ENCODE peak calls at places on chromosome 4, in nine cellular contexts. K is Peyer's patch, H is epithelial cell of esophagus, X is cardiac fibroblast, B is AG10803, Q is GM23338, S is heart right ventricle, F is upper lobe of left lung, R is lower lobe of right lung. L is an unnamed sample.

GRCh38 chr4:40990899-40991265 is 223.5 kb downstream of the APBB2 start:
- DNase-seq in X (no peak), R (no peak), Q (no peak), S (no peak), H (peak), K (no peak), F (no peak), B (peak), L (peak)

GRCh38 chr4:173252024-173252935 is 81.9 kb downstream of the HMGB2 start:
- DNase-seq in X (peak), H (peak), S (peak), K (peak), B (peak), F (no peak), Q (peak), R (no peak), L (no peak)

GRCh38 chr4:27154706-27155105 is 294.1 kb downstream of the STIM2 start:
- DNase-seq in K (no peak), F (no peak), H (peak), X (peak), R (no peak), Q (no peak), B (peak), S (no peak), L (no peak)

GRCh38 chr4:130675262-130675661 is 1579.3 kb downstream of the C4orf33 start:
- DNase-seq in Q (no peak), K (no peak), H (no peak), B (no peak), F (no peak), S (no peak), R (no peak), X (no peak), L (no peak)

GRCh38 chr4:83489711-83490326 is 4.9 kb upstream of the ABRAXAS1 start:
- DNase-seq in B (no peak), R (no peak), S (no peak), F (no peak), H (no peak), K (no peak), Q (peak), X (no peak), L (no peak)

GRCh38 chr4:145791988-145792387 is 112.0 kb downstream of the C4orf51 start:
- DNase-seq in R (no peak), F (no peak), K (no peak), X (no peak), Q (peak), B (no peak), H (no peak), S (no peak), L (no peak)

GRCh38 chr4:111871802-111872201 is 273.5 kb upstream of the FAM241A start:
- DNase-seq in F (no peak), B (no peak), Q (peak), X (no peak), K (no peak), H (no peak), R (no peak), S (no peak), L (no peak)

GRCh38 chr4:19809989-19810388 is 441.7 kb upstream of the SLIT2 start:
- DNase-seq in S (no peak), Q (no peak), R (no peak), B (no peak), H (no peak), K (no peak), X (no peak), F (no peak), L (no peak)

GRCh38 chr4:45284400-45285085 is 558.2 kb upstream of the GNPDA2 start:
- DNase-seq in H (no peak), X (no peak), R (peak), Q (no peak), F (peak), B (no peak), S (no peak), K (no peak), L (no peak)

GRCh38 chr4:63348735-63349673 is 1060.2 kb downstream of the TECRL start:
- DNase-seq in R (peak), H (no peak), F (peak), K (no peak), Q (no peak), S (no peak), B (no peak), X (no peak), L (no peak)

GRCh38 chr4:165355900-165356300 is 22.9 kb upstream of the CPE start:
- DNase-seq in X (peak), R (no peak), S (peak), H (peak), Q (peak), K (peak), B (peak), F (no peak), L (peak)

GRCh38 chr4:73816814-73817213 is 19.7 kb upstream of the CXCL6 start:
- DNase-seq in X (peak), F (no peak), B (peak), R (no peak), Q (no peak), K (no peak), S (peak), H (peak), L (no peak)

GRCh38 chr4:1479454-1479853 is 73.2 kb upstream of the NKX1-1 start:
- DNase-seq in X (no peak), F (peak), R (no peak), S (no peak), Q (no peak), H (no peak), K (no peak), B (no peak), L (no peak)

GRCh38 chr4:75434105-75434504 is 80.1 kb downstream of the RCHY1 start:
- DNase-seq in R (no peak), B (no peak), S (no peak), X (no peak), K (no peak), F (no peak), H (no peak), Q (no peak), L (no peak)

GRCh38 chr4:128310266-128310697 is 22.7 kb upstream of the PGRMC2 start:
- DNase-seq in B (no peak), K (peak), X (peak), Q (peak), H (no peak), F (no peak), S (peak), R (no peak), L (peak)

GRCh38 chr4:153655928-153656327 is 28.2 kb upstream of the TLR2 start:
- DNase-seq in H (peak), B (peak), Q (no peak), X (peak), F (no peak), R (peak), S (no peak), K (no peak), L (no peak)

GRCh38 chr4:140105436-140105835 is 48.5 kb downstream of the MAML3 start:
- DNase-seq in R (no peak), K (no peak), F (no peak), B (no peak), X (no peak), S (no peak), H (no peak), Q (no peak), L (no peak)

GRCh38 chr4:173448919-173449641 is 50.2 kb upstream of the SCRG1 start:
- DNase-seq in R (no peak), X (peak), Q (no peak), K (no peak), B (no peak), S (peak), H (no peak), F (no peak), L (no peak)

GRCh38 chr4:155906554-155907247 is 3.2 kb downstream of the TDO2 start:
- DNase-seq in R (no peak), H (peak), X (peak), K (no peak), F (no peak), Q (no peak), B (peak), S (peak), L (no peak)

GRCh38 chr4:7649741-7650531 is 215.2 kb upstream of the PSAPL1 start:
- DNase-seq in F (no peak), B (peak), X (peak), S (no peak), K (peak), R (peak), Q (no peak), H (no peak), L (no peak)

GRCh38 chr4:58063761-58064160 is 953.6 kb upstream of the IGFBP7 start:
- DNase-seq in F (no peak), B (no peak), X (no peak), Q (no peak), S (no peak), K (no peak), R (no peak), H (no peak), L (no peak)

GRCh38 chr4:180057891-180058643 is 2185.1 kb upstream of the TENM3 start:
- DNase-seq in Q (peak), H (no peak), K (peak), X (peak), F (peak), B (no peak), R (peak), S (no peak), L (peak)

GRCh38 chr4:125322363-125322730 is 7.6 kb downstream of the FAT4 start:
- DNase-seq in X (peak), Q (no peak), F (no peak), H (peak), K (no peak), B (peak), S (peak), R (no peak), L (peak)

GRCh38 chr4:8123389-8123788 is 35.2 kb downstream of the ABLIM2 start:
- DNase-seq in Q (no peak), R (no peak), K (no peak), X (no peak), B (no peak), F (no peak), H (no peak), S (peak), L (no peak)

GRCh38 chr4:31791666-31792065 is 1071.5 kb downstream of the PCDH7 start:
- DNase-seq in Q (no peak), K (no peak), R (no peak), S (no peak), B (no peak), H (no peak), X (no peak), F (no peak), L (no peak)

GRCh38 chr4:54930226-54930625 is 195.2 kb downstream of the KDR start:
- DNase-seq in X (peak), B (peak), F (no peak), S (peak), Q (no peak), H (peak), K (no peak), R (no peak), L (no peak)

GRCh38 chr4:175246941-175247340 is 328.8 kb downstream of the ADAM29 start:
- DNase-seq in K (no peak), R (no peak), S (no peak), B (no peak), F (no peak), H (no peak), X (peak), Q (no peak), L (no peak)

GRCh38 chr4:118811008-118811764 is 24.7 kb downstream of the SEC24D start:
- DNase-seq in K (no peak), B (peak), H (no peak), F (no peak), X (peak), Q (no peak), S (no peak), R (no peak), L (no peak)

GRCh38 chr4:25343671-25344070 is 31.1 kb downstream of the ZCCHC4 start:
- DNase-seq in S (no peak), H (no peak), B (peak), X (peak), Q (no peak), F (no peak), K (no peak), R (no peak), L (no peak)

GRCh38 chr4:153618831-153619230 is 65.2 kb upstream of the TLR2 start:
- DNase-seq in H (peak), Q (peak), F (no peak), X (no peak), B (peak), R (no peak), S (no peak), K (no peak), L (no peak)

GRCh38 chr4:139241086-139241783 is 38.8 kb downstream of the MGARP start:
- DNase-seq in S (no peak), F (no peak), Q (peak), X (no peak), B (peak), H (no peak), K (no peak), R (no peak), L (no peak)

GRCh38 chr4:182828678-182829025 is 88.5 kb downstream of the DCTD start:
- DNase-seq in K (no peak), B (no peak), R (no peak), S (no peak), F (no peak), X (no peak), H (no peak), Q (peak), L (no peak)

GRCh38 chr4:145347684-145348083 is 134.0 kb upstream of the SMAD1 start:
- DNase-seq in B (peak), F (no peak), H (no peak), Q (no peak), X (no peak), S (no peak), K (no peak), R (no peak), L (peak)

GRCh38 chr4:82697561-82697960 is 101.0 kb downstream of the SCD5 start:
- DNase-seq in F (no peak), X (no peak), Q (peak), H (no peak), S (no peak), R (no peak), K (no peak), B (no peak), L (no peak)

GRCh38 chr4:121221608-121222007 is 57.5 kb upstream of the TNIP3 start:
- DNase-seq in H (no peak), F (no peak), K (no peak), X (no peak), S (no peak), B (no peak), Q (no peak), R (no peak), L (no peak)

GRCh38 chr4:52850406-52851119 is 11.6 kb upstream of the RASL11B start:
- DNase-seq in K (no peak), Q (no peak), B (no peak), S (no peak), X (no peak), H (no peak), R (no peak), F (no peak), L (no peak)

GRCh38 chr4:986949-987688 is at the start of gene IDUA:
- DNase-seq in Q (peak), R (peak), F (peak), H (peak), X (peak), K (peak), B (peak), S (peak), L (peak)

GRCh38 chr4:138175337-138175794 is 66.8 kb downstream of the SLC7A11 start:
- DNase-seq in R (no peak), S (no peak), B (no peak), K (no peak), X (peak), H (peak), F (no peak), Q (no peak), L (peak)

GRCh38 chr4:6282247-6282646 is 12.6 kb downstream of the WFS1 start:
- DNase-seq in B (peak), Q (no peak), F (no peak), R (no peak), X (peak), H (no peak), K (no peak), S (no peak), L (no peak)

GRCh38 chr4:84498203-84499026 is 677 bp downstream of the NKX6-1 start:
- DNase-seq in S (no peak), R (no peak), B (peak), H (peak), F (peak), K (no peak), Q (peak), X (peak), L (peak)

GRCh38 chr4:48985976-48986653 is at the start of gene CWH43:
- DNase-seq in X (no peak), K (no peak), F (peak), H (peak), R (peak), S (no peak), Q (peak), B (no peak), L (peak)
- TF ChIP-seq CTCF in X (no peak), K (no peak), F (no peak), H (no peak), R (no peak), S (no peak), Q (peak), B (no peak), L (peak)

GRCh38 chr4:38855466-38855865 is 1.2 kb downstream of the TLR6 start:
- DNase-seq in H (no peak), K (no peak), X (no peak), Q (no peak), S (no peak), F (no peak), R (no peak), B (no peak), L (no peak)
- H3K4me3 ChIP-seq in H (no peak), K (no peak), X (no peak), Q (no peak), S (peak), F (peak), R (peak), B (no peak), L (no peak)

DNA sequence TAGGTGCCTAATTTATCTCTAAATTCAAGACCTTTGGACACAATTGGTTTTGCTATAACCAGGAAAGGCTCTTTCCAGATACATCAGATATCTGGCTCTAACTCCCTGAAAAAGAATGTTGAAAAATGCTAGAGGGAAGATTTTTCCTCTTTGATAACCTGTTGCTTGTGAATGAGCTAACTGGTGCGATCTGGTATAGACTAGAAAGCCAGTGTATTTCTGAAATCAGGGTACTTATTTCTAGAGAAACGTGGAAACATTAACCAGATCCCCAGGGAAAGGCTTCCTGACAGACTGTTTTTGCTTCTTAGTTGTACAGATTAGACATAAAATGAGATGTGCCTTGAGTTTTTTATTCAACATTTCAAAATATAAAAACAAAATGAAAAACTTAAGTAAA is 107.7 kb downstream of the NPNT start:
- DNase-seq in H (no peak), K (no peak), B (no peak), X (no peak), R (no peak), F (no peak), S (no peak), Q (no peak), L (no peak)
- TF ChIP-seq CTCF in H (no peak), K (no peak), B (no peak), X (no peak), R (no peak), F (no peak), S (no peak), Q (no peak), L (no peak)

GRCh38 chr4:152146244-152146643 is 385.4 kb upstream of the GATB start:
- DNase-seq in S (no peak), Q (no peak), K (no peak), F (no peak), B (no peak), X (no peak), H (no peak), R (no peak), L (no peak)

GRCh38 chr4:152150214-152150613 is 385.7 kb downstream of the FBXW7 start:
- DNase-seq in H (no peak), Q (no peak), R (no peak), K (no peak), X (no peak), B (no peak), S (no peak), F (no peak), L (no peak)

GRCh38 chr4:152149734-152150133 is 386.2 kb downstream of the FBXW7 start:
- DNase-seq in F (no peak), H (no peak), Q (no peak), K (no peak), X (no peak), R (no peak), B (no peak), S (no peak), L (no peak)

DNA sequence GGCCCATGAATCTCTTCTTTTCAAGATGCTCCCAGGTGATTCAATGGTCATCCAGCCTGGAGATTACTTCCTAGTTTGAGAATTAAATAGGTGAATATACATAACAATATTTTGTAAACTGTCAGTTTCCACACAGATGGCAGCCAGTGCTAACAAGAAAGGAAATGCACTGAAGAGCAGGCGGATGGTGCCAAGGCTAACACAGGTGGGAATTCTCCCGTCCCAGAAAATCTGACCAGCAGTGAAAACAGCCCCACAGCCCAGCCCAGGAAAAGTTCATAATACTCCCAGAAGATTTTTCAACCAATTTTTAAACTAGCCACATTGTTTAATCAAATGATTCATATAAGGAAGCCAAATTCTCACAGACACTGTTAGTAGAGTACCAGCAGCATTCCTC is 387.2 kb upstream of the GATB start:
- DNase-seq in Q (no peak), R (no peak), F (no peak), H (no peak), X (no peak), S (no peak), B (no peak), K (no peak), L (no peak)
- H3K4me3 ChIP-seq in Q (no peak), R (no peak), F (no peak), H (no peak), X (no peak), S (no peak), B (no peak), K (no peak), L (no peak)

DNA sequence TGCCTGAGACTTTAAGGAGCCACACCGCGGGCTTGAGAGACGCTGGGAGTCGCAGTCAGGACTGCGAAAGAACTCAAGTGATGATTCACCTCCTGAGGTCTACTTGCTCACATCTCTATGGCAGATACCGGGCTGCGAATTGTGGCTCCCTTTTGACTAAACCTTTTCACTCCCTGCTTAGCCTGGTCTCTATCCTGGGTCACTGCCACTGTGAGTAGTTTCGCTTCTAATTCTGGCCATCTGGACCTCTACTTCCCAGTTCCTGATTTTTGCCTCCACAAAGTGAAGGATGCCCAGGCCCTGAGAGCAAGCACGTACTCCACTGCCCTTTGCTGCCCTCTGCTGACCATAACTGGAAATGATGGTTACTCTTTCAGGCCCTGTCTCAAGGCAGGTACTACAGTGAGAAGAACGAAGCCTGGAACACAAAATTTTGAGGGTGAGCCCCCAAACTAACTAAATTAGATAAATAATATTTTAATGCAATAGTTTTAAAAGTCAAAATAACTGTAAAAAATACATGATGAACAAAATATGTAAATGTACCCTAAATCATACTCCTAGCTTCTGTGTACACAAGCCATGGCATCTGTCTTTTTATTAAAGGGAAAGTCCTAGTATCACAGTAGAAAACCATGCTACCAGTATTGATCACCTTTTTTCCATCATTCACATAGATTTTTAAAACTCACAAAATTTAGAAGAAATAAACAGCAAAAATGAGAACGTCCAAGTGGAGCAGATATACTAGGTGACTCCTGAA is 16.7 kb downstream of the MAD2L1 start:
- DNase-seq in H (peak), R (peak), F (no peak), K (peak), S (peak), Q (peak), X (peak), B (peak), L (peak)
- TF ChIP-seq CTCF in H (peak), R (peak), F (peak), K (peak), S (peak), Q (peak), X (peak), B (peak), L (peak)

GRCh38 chr4:123503698-123504389 is 107.2 kb downstream of the SPRY1 start:
- DNase-seq in X (no peak), F (no peak), K (no peak), B (no peak), S (no peak), R (no peak), Q (no peak), H (no peak), L (no peak)

GRCh38 chr4:123506311-123506685 is 109.7 kb downstream of the SPRY1 start:
- DNase-seq in X (no peak), R (no peak), B (no peak), K (no peak), H (no peak), F (no peak), S (no peak), Q (peak), L (no peak)

GRCh38 chr4:123501733-123502132 is 105.1 kb downstream of the SPRY1 start:
- DNase-seq in B (no peak), R (no peak), S (no peak), H (no peak), F (no peak), K (no peak), X (no peak), Q (peak), L (no peak)

GRCh38 chr4:123505457-123506310 is 109.1 kb downstream of the SPRY1 start:
- DNase-seq in K (peak), B (peak), H (peak), Q (peak), S (peak), R (peak), F (peak), X (peak), L (peak)

GRCh38 chr4:123505077-123505456 is 108.5 kb downstream of the SPRY1 start:
- DNase-seq in R (no peak), X (peak), B (no peak), H (no peak), S (no peak), F (no peak), Q (peak), K (no peak), L (no peak)
- H3K4me3 ChIP-seq in R (peak), X (peak), B (peak), H (peak), S (peak), F (peak), Q (peak), K (peak), L (no peak)